ENCODE peak calls at places on chromosome 1, in seven cellular contexts. T is stomach, G is SK-N-SH, K is tibial nerve, P is suprapubic skin, U is A549, Z is ovary. I is an unnamed sample.

GRCh38 chr1:37915484-37916093 is 31.3 kb downstream of the INPP5B start:
- DNase-seq in T (no peak), G (no peak), K (no peak), P (no peak), U (no peak), Z (no peak), I (no peak)

GRCh38 chr1:174060090-174060489 is 37.9 kb upstream of the RC3H1 start:
- DNase-seq in T (no peak), G (no peak), K (no peak), P (no peak), U (no peak), Z (no peak), I (no peak)

GRCh38 chr1:70034403-70034802 is 171.0 kb downstream of the LRRC40 start:
- DNase-seq in T (no peak), G (peak), K (no peak), P (no peak), U (peak), Z (no peak), I (no peak)

GRCh38 chr1:154733621-154734020 is 125.6 kb upstream of the ADAR start:
- DNase-seq in T (no peak), G (no peak), K (no peak), P (peak), U (no peak), Z (no peak), I (no peak)

GRCh38 chr1:14083277-14083676 is 383.3 kb downstream of the PRDM2 start:
- DNase-seq in T (no peak), G (no peak), K (no peak), P (no peak), U (no peak), Z (no peak), I (no peak)

GRCh38 chr1:54409156-54410142 is 3.3 kb upstream of the SSBP3 start:
- DNase-seq in T (peak), G (no peak), K (no peak), P (no peak), U (no peak), Z (no peak), I (peak)

GRCh38 chr1:35222322-35223108 is 29.6 kb upstream of the SFPQ start:
- DNase-seq in T (no peak), G (peak), K (no peak), P (no peak), U (no peak), Z (no peak), I (no peak)

GRCh38 chr1:225627304-225627947 is 25.5 kb downstream of the ENAH start:
- DNase-seq in T (peak), G (peak), K (no peak), P (no peak), U (no peak), Z (no peak), I (no peak)

GRCh38 chr1:184888505-184888904 is 85.8 kb downstream of the NIBAN1 start:
- DNase-seq in T (no peak), G (no peak), K (no peak), P (no peak), U (no peak), Z (no peak), I (no peak)

GRCh38 chr1:175933801-175934200 is 190.4 kb upstream of the TNR start:
- DNase-seq in T (no peak), G (no peak), K (no peak), P (no peak), U (peak), Z (no peak), I (no peak)

GRCh38 chr1:243968413-243968812 is 82.7 kb upstream of the ZBTB18 start:
- DNase-seq in T (no peak), G (no peak), K (no peak), P (no peak), U (no peak), Z (no peak), I (no peak)

GRCh38 chr1:172745014-172745413 is 86.1 kb downstream of the FASLG start:
- DNase-seq in T (no peak), G (peak), K (no peak), P (no peak), U (peak), Z (no peak), I (peak)

GRCh38 chr1:160030657-160031367 is 978 bp downstream of the PIGM start:
- DNase-seq in T (no peak), G (peak), K (no peak), P (no peak), U (no peak), Z (no peak), I (peak)

GRCh38 chr1:212699839-212700596 is at the start of gene BATF3:
- DNase-seq in T (peak), G (peak), K (no peak), P (peak), U (peak), Z (peak), I (peak)

GRCh38 chr1:201059871-201060555 is 36.5 kb upstream of the KIF21B start:
- DNase-seq in T (peak), G (no peak), K (no peak), P (no peak), U (peak), Z (no peak), I (no peak)

GRCh38 chr1:64687725-64688285 is 57.1 kb upstream of the RAVER2 start:
- DNase-seq in T (peak), G (no peak), K (no peak), P (no peak), U (peak), Z (peak), I (peak)

GRCh38 chr1:154344977-154345837 is 19.9 kb downstream of the ATP8B2 start:
- DNase-seq in T (peak), G (peak), K (no peak), P (no peak), U (peak), Z (no peak), I (peak)

GRCh38 chr1:168623003-168623828 is 46.8 kb downstream of the XCL1 start:
- DNase-seq in T (no peak), G (no peak), K (no peak), P (no peak), U (peak), Z (no peak), I (no peak)

GRCh38 chr1:30446100-30446499 is 277.3 kb downstream of the MATN1 start:
- DNase-seq in T (no peak), G (no peak), K (no peak), P (no peak), U (no peak), Z (no peak), I (no peak)

GRCh38 chr1:65418522-65419185 is 1.8 kb upstream of the LEPR start:
- DNase-seq in T (no peak), G (no peak), K (no peak), P (no peak), U (no peak), Z (no peak), I (no peak)

GRCh38 chr1:94045465-94046056 is 75.4 kb downstream of the ABCA4 start:
- DNase-seq in T (peak), G (peak), K (peak), P (peak), U (peak), Z (peak), I (peak)

GRCh38 chr1:1004780-1005697 is 5.1 kb upstream of the HES4 start:
- DNase-seq in T (peak), G (peak), K (no peak), P (no peak), U (no peak), Z (peak), I (peak)

GRCh38 chr1:211133393-211133840 is 531 bp downstream of the KCNH1 start:
- DNase-seq in T (no peak), G (peak), K (no peak), P (no peak), U (no peak), Z (no peak), I (no peak)

GRCh38 chr1:62833529-62833928 is 49.6 kb downstream of the ATG4C start:
- DNase-seq in T (no peak), G (no peak), K (no peak), P (no peak), U (no peak), Z (no peak), I (no peak)

GRCh38 chr1:53681647-53682368 is 57.2 kb downstream of the GLIS1 start:
- DNase-seq in T (peak), G (peak), K (peak), P (peak), U (peak), Z (peak), I (peak)

GRCh38 chr1:43171876-43172531 is at the start of the genes CFAP57 and EBNA1BP2:
- DNase-seq in T (peak), G (peak), K (peak), P (peak), U (peak), Z (peak), I (peak)

GRCh38 chr1:6029351-6029750 is 16.3 kb upstream of the KCNAB2 start:
- DNase-seq in T (no peak), G (no peak), K (no peak), P (no peak), U (no peak), Z (no peak), I (no peak)

GRCh38 chr1:171805395-171806115 is 24.1 kb downstream of the METTL13 start:
- DNase-seq in T (no peak), G (no peak), K (no peak), P (no peak), U (no peak), Z (no peak), I (no peak)

GRCh38 chr1:903305-903704 is 20.4 kb upstream of the SAMD11 start:
- DNase-seq in T (no peak), G (no peak), K (peak), P (no peak), U (no peak), Z (no peak), I (no peak)

GRCh38 chr1:26690157-26690556 is 5.7 kb upstream of the ARID1A start:
- DNase-seq in T (no peak), G (no peak), K (no peak), P (no peak), U (no peak), Z (no peak), I (no peak)

GRCh38 chr1:62687421-62687902 is 724 bp downstream of the DOCK7 start:
- DNase-seq in T (peak), G (peak), K (no peak), P (peak), U (peak), Z (peak), I (no peak)

DNA sequence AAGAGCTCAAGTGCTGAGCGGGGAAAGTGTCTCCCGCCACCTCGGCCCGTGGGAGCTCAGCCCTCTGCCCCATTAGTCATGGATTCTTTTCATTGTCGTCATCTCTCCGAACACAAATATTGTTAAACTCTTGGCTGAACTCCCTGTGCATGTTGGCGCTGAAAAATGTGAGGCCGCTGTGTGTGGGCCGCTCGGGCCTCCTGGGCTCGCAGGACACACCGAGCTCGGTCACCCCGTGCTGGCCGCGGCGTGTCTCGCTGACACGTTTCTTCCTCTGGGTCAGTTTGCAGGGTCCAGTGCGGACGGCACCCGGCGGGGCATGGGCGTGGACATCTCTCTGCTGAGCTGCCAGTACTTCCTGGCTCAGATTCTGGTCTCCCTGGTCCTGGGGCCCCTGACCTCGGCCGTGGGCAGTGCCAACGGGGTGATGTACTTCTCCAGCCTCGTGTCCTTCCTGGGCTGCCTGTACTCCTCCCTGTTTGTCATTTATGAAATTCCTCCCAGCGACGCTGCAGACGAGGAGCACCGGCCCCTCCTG is 25.6 kb downstream of the SLC45A1 start:
- DNase-seq in T (peak), G (no peak), K (peak), P (peak), U (peak), Z (peak), I (peak)
- H3K27ac ChIP-seq in T (peak), G (peak), K (peak), P (peak), U (peak), Z (no peak), I (peak)

GRCh38 chr1:193537266-193538003 is 351.0 kb upstream of the B3GALT2 start:
- DNase-seq in T (no peak), G (no peak), K (no peak), P (no peak), U (no peak), Z (no peak), I (peak)
- TF ChIP-seq EP300 in T (no peak), G (no peak), K (no peak), P (no peak), U (no peak), Z (no peak), I (no peak)

GRCh38 chr1:40861227-40862003 is 748 bp downstream of the CITED4 start:
- DNase-seq in T (peak), G (peak), K (no peak), P (no peak), U (no peak), Z (peak), I (peak)
- H3K27ac ChIP-seq in T (peak), G (no peak), K (peak), P (peak), U (peak), Z (peak), I (peak)

GRCh38 chr1:229170778-229171505 is 100.0 kb upstream of the RAB4A start:
- DNase-seq in T (no peak), G (no peak), K (no peak), P (no peak), U (no peak), Z (no peak), I (no peak)
- TF ChIP-seq EP300 in T (no peak), G (no peak), K (no peak), P (no peak), U (no peak), Z (no peak), I (no peak)

DNA sequence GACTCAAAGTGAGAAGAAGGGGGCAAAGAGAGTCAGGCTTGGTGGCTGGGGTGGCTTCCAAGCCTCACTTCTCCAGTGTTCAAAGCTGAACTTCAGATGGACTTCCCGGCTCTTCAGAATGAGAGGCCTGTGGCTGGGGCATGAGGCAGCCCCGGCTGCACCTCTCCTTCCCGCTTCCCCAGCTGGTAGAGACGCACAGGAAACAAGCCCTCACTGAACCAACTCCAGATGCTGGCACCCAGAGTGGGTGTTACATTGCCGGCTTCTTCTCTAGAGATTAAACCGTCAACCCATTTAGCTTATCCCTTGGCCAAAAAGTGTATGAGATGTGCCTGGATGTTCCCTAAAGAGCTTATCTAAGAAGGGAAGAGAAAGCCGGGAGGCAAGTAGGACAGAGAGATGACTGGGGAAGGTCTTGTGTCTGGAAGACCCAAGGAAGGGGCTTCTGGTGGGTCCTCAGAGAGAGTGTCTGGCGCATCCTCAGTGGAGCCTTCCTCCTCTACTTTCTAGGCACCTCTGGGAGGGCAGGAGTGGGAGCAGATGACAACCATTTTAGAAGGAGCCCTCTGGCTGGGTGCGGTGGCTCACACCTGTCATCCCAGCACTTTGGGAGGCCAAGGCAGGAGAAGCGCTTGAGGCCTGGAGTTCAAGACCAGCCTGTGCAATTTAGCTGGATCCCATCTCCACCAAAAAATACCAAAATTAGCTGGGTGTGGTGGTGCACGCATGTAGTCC is 2.0 kb downstream of the ADAMTSL4 start:
- DNase-seq in T (no peak), G (no peak), K (no peak), P (no peak), U (no peak), Z (peak), I (peak)
- H3K27ac ChIP-seq in T (peak), G (no peak), K (peak), P (peak), U (peak), Z (peak), I (peak)

I was measured in transverse colon.